ENCODE peak calls at places on chromosomes 2 and 18, in four cellular contexts. L is neural progenitor cell; D is neuronal stem cell; K is CD8-positive, alpha-beta T cell. X is an unnamed sample.

GRCh38 chr2:48968011-48968410 is 186.3 kb downstream of the FSHR start:
- DNase-seq in D (no peak), K (no peak), L (no peak), X (no peak)

GRCh38 chr2:173741715-173742114 is 223.5 kb downstream of the SP3 start:
- DNase-seq in K (no peak), L (no peak), D (no peak), X (no peak)

GRCh38 chr2:99481941-99482340 is 7.9 kb downstream of the REV1 start:
- DNase-seq in D (no peak), K (no peak), L (no peak), X (no peak)

GRCh38 chr18:12307251-12307736 is 747 bp upstream of the TUBB6 start:
- DNase-seq in L (peak), K (no peak), D (peak), X (no peak)

GRCh38 chr2:174376967-174377366 is 18.6 kb upstream of the SCRN3 start:
- DNase-seq in D (no peak), K (no peak), L (no peak), X (no peak)

GRCh38 chr2:128187032-128187654 is 96.1 kb downstream of the UGGT1 start:
- DNase-seq in D (no peak), L (peak), K (no peak), X (no peak)

GRCh38 chr2:27024188-27024587 is 8.6 kb upstream of the TMEM214 start:
- DNase-seq in L (peak), D (no peak), K (no peak), X (no peak)

GRCh38 chr2:167110345-167110744 is 222.1 kb downstream of the XIRP2 start:
- DNase-seq in K (no peak), D (no peak), L (no peak), X (no peak)

GRCh38 chr2:120986898-120987650 is 251.4 kb downstream of the GLI2 start:
- DNase-seq in L (no peak), D (no peak), K (no peak), X (no peak)

GRCh38 chr2:54579682-54580349 is 123.7 kb downstream of the SPTBN1 start:
- DNase-seq in L (no peak), K (peak), D (no peak), X (peak)

GRCh38 chr2:170502400-170503135 is 212.6 kb upstream of the SP5 start:
- DNase-seq in K (no peak), L (peak), D (no peak), X (no peak)

GRCh38 chr2:83196225-83196624 is 1262.9 kb downstream of the SUCLG1 start:
- DNase-seq in K (no peak), L (peak), D (no peak), X (no peak)

GRCh38 chr2:160909781-160910242 is 250.4 kb upstream of the TANK start:
- DNase-seq in K (no peak), D (no peak), L (no peak), X (no peak)

GRCh38 chr2:1556776-1557466 is 143.7 kb downstream of the TPO start:
- DNase-seq in D (no peak), L (no peak), K (no peak), X (no peak)

GRCh38 chr2:108267117-108267516 is 21.6 kb upstream of the SULT1C2 start:
- DNase-seq in L (no peak), D (no peak), K (no peak), X (no peak)

GRCh38 chr2:127674241-127675209 is 805 bp downstream of the LIMS2 start:
- DNase-seq in K (no peak), D (no peak), L (peak), X (no peak)

GRCh38 chr18:75408554-75409506 is 18.7 kb downstream of the SMIM21 start:
- DNase-seq in L (no peak), D (no peak), K (no peak), X (no peak)

GRCh38 chr2:190235551-190235950 is 84.1 kb downstream of the HIBCH start:
- DNase-seq in K (no peak), L (no peak), D (no peak), X (no peak)

GRCh38 chr2:73823916-73824523 is 4.7 kb upstream of the STAMBP start:
- DNase-seq in D (peak), K (no peak), L (peak), X (no peak)

GRCh38 chr2:9230881-9231280 is 24.3 kb downstream of the ASAP2 start:
- DNase-seq in L (no peak), K (no peak), D (no peak), X (no peak)

GRCh38 chr18:76620326-76620813 is 125.3 kb upstream of the ZNF516 start:
- DNase-seq in D (peak), K (no peak), L (peak), X (no peak)

GRCh38 chr2:44707945-44708645 is 233.4 kb upstream of the SIX3 start:
- DNase-seq in L (peak), K (no peak), D (no peak), X (no peak)

GRCh38 chr2:127086800-127087737 is 19.9 kb downstream of the BIN1 start:
- DNase-seq in K (no peak), D (peak), L (peak), X (no peak)

GRCh38 chr2:120820263-120820884 is 84.7 kb downstream of the GLI2 start:
- DNase-seq in D (peak), K (no peak), L (peak), X (no peak)

GRCh38 chr2:188551671-188552070 is 260.0 kb downstream of the GULP1 start:
- DNase-seq in K (no peak), D (no peak), L (no peak), X (no peak)

GRCh38 chr2:177900091-177900490 is 172.5 kb downstream of the PDE11A start:
- DNase-seq in L (no peak), K (no peak), D (no peak), X (no peak)
- H3K27ac ChIP-seq in L (no peak), K (no peak), D (no peak), X (no peak)

DNA sequence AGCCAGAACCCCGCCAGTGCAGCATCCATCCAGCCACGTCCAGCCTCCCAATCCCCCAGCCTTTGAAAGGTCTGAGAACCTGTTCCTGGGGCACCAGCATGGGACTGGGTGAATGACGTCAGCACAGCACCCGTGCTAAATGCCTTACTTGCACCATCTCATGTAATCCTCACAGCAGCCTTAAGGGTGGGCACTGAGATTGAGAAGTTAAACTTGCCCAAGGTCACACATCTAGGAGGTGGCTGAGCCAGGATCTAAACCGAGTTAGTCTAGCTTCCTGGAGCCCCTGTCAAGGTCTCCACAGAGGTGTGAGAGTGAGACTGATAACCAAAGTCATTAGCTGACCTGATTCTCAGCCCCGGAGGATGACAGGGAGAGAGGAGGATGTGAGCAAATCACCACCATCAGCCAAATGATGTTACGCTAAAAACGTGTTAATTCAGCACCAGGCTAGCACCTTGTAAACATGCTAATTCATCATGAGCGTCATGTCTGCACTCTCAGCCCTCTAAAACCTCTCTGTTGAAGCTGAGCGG is 4.6 kb downstream of the CD8A start:
- DNase-seq in K (peak), L (no peak), D (no peak), X (no peak)
- H3K27ac ChIP-seq in K (peak), L (no peak), D (no peak), X (no peak)

GRCh38 chr18:78178812-78179211 is 800.8 kb upstream of the SALL3 start:
- DNase-seq in K (no peak), L (no peak), D (no peak), X (no peak)

GRCh38 chr18:78169487-78169886 is 810.1 kb upstream of the SALL3 start:
- DNase-seq in D (no peak), L (no peak), K (no peak), X (no peak)

GRCh38 chr18:78171954-78172353 is 807.7 kb upstream of the SALL3 start:
- DNase-seq in L (no peak), D (no peak), K (no peak), X (no peak)

DNA sequence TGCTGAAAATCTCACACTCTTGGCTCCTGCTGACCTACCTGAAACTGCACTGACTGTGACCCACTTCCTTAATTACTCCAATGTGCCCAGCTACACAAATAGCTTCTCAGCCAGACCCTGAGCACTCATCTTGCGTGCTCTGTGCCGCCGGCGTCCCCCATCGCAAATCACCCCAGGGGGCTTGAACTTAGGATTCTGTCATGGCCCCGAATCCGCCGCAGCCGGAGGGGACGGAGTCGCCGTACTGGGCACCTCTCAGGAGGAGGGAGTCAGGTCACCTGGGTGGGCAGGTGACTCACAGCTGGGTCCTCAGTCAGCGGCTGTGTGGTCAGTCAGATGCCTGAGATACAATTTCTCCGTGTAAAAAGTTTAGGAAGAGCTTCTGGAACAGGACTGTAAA is 804.9 kb upstream of the SALL3 start:
- DNase-seq in K (no peak), D (no peak), L (no peak), X (no peak)
- H3K27ac ChIP-seq in K (no peak), D (no peak), L (no peak), X (no peak)

GRCh38 chr2:239227661-239228371 is 173.0 kb downstream of the HDAC4 start:
- DNase-seq in L (no peak), D (no peak), K (no peak), X (no peak)
- H3K27ac ChIP-seq in L (no peak), D (no peak), K (no peak), X (no peak)